ENCODE peak calls at places on chromosomes 7 and 10, in ten cellular contexts. V, Y, L, K, D, S, W, X, G and F are unnamed samples.
A peak's percentile ranks its signal among the peaks of the same experiment; 100 is the strongest.

GRCh38 chr7:30726296-30727006 is 25.5 kb upstream of the INMT start:
- DNase-seq in V (peak; percentile 46), Y (no peak), L (no peak), K (no peak), D (no peak), S (no peak), W (no peak), X (peak; percentile 53), G (no peak), F (no peak)

GRCh38 chr7:33243319-33243881 is 114.0 kb downstream of the BBS9 start:
- DNase-seq in V (no peak), Y (peak; percentile 51), L (no peak), K (peak; percentile 55), D (peak; percentile 84), S (peak; percentile 42), W (peak; percentile 63), X (no peak), G (no peak), F (no peak)

GRCh38 chr10:28853195-28853594 is 175.9 kb downstream of the BAMBI start:
- DNase-seq in V (no peak), Y (peak; percentile 53), L (no peak), K (no peak), D (no peak), S (no peak), W (no peak), X (no peak), G (no peak), F (no peak)

GRCh38 chr7:40836218-40836617 is 701.4 kb downstream of the SUGCT start:
- DNase-seq in V (no peak), Y (no peak), L (no peak), K (no peak), D (no peak), S (no peak), W (peak; percentile 51), X (no peak), G (no peak), F (no peak)

GRCh38 chr7:149125189-149125863 is 798 bp downstream of the ZNF425 start:
- DNase-seq in V (peak; percentile 11), Y (peak; percentile 13), L (peak; percentile 73), K (no peak), D (peak; percentile 38), S (peak; percentile 26), W (no peak), X (no peak), G (no peak), F (no peak)

GRCh38 chr10:121216721-121217181 is 365.6 kb downstream of the WDR11 start:
- DNase-seq in V (no peak), Y (no peak), L (peak; percentile 79), K (no peak), D (no peak), S (no peak), W (no peak), X (no peak), G (peak; percentile 66), F (no peak)

GRCh38 chr7:13989138-13989943 is at the start of gene ETV1:
- DNase-seq in V (no peak), Y (peak; percentile 73), L (peak; percentile 79), K (peak; percentile 78), D (peak; percentile 92), S (no peak), W (peak; percentile 65), X (no peak), G (peak; percentile 62), F (peak; percentile 85)

GRCh38 chr7:151665363-151665762 is 145.7 kb upstream of the RHEB start:
- DNase-seq in V (no peak), Y (peak; percentile 92), L (peak; percentile 88), K (peak; percentile 50), D (peak; percentile 45), S (no peak), W (no peak), X (no peak), G (no peak), F (no peak)

GRCh38 chr7:97480700-97481410 is 251.0 kb upstream of the TAC1 start:
- DNase-seq in V (no peak), Y (no peak), L (no peak), K (peak; percentile 19), D (no peak), S (no peak), W (no peak), X (no peak), G (no peak), F (peak; percentile 50)

GRCh38 chr7:97479740-97480290 is 252.1 kb upstream of the TAC1 start:
- DNase-seq in V (no peak), Y (no peak), L (no peak), K (no peak), D (no peak), S (no peak), W (no peak), X (no peak), G (no peak), F (peak; percentile 11)
- H3K4me1 ChIP-seq in V (no peaks in the 10 kb centered on the region), Y (no peaks in the 10 kb centered on the region), L (no peaks in the 10 kb centered on the region), K (no peaks in the 10 kb centered on the region), D (no peaks in the 10 kb centered on the region), S (no peaks in the 10 kb centered on the region), W (no peaks in the 10 kb centered on the region), X (no peaks in the 10 kb centered on the region), G (no peaks in the 10 kb centered on the region), F (peaks cover 15% of the 10 kb centered on the region)

DNA sequence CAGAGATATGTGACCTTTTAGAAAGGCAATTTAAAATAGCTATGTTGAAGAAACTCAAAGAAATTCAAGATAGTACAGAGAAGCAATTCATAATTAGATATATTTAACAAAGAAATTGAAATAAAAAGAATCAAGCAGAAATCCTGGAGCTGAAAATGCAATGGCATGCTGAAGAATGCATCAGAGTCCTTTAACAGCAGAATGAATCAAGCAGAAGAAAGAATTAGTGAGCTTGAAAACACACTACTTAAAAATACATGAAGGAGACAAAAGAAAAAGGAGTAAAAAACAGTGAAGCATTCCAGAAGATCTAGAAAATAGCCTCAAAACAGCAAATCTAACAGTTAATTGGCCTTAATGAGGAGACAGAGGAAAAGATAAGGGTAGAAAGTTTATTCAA is 20.0 kb downstream of the ZPBP start:
- DNase-seq in V (no peak), Y (no peak), L (no peak), K (no peak), D (no peak), S (no peak), W (no peak), X (no peak), G (no peak), F (no peak)
- H3K9me3 ChIP-seq in V (no peaks in the 10 kb centered on the region), Y (no peaks in the 10 kb centered on the region), L (no peaks in the 10 kb centered on the region), K (no peaks in the 10 kb centered on the region), D (peaks cover 21% of the 10 kb centered on the region), S (no peaks in the 10 kb centered on the region), W (no peaks in the 10 kb centered on the region), X (no peaks in the 10 kb centered on the region), G (peaks cover 15% of the 10 kb centered on the region), F (no peaks in the 10 kb centered on the region)

GRCh38 chr7:128909605-128910568 is 622 bp downstream of the KCP start:
- DNase-seq in V (no peak), Y (peak; percentile 42), L (peak; percentile 74), K (peak; percentile 63), D (peak; percentile 60), S (no peak), W (no peak), X (no peak), G (no peak), F (peak; percentile 83)

GRCh38 chr7:128912281-128912680 is 1.8 kb upstream of the KCP start:
- DNase-seq in V (no peak), Y (no peak), L (peak; percentile 40), K (no peak), D (no peak), S (no peak), W (no peak), X (no peak), G (no peak), F (no peak)

GRCh38 chr7:128908750-128909385 is 1.6 kb downstream of the KCP start:
- DNase-seq in V (no peak), Y (no peak), L (peak; percentile 44), K (no peak), D (no peak), S (no peak), W (no peak), X (no peak), G (no peak), F (no peak)

GRCh38 chr7:128911441-128912031 is 1.0 kb upstream of the KCP start:
- DNase-seq in V (no peak), Y (no peak), L (peak; percentile 67), K (peak; percentile 60), D (no peak), S (no peak), W (no peak), X (no peak), G (no peak), F (peak; percentile 64)

DNA sequence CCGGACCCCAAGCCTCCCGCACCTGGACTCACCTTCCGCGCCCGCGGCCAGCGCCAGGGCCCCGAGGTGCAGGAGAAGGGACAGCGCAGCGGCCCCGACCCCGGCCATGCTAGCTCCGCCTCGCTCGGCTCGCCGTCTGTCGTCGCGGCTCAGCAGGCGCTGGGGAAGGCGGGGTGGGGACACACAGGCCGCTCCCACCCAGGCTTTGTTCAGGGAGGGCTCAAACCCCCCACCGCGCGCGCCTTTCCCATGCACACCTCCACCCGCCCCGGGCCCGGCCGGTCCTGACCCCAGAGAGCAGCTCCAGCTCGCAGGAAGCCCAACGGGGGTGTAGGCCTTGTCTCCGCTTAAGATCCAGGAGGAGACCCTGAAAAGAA is at the start of gene KCP:
- DNase-seq in V (no peak), Y (no peak), L (peak; percentile 56), K (no peak), D (no peak), S (no peak), W (no peak), X (no peak), G (no peak), F (no peak)
- H3K4me3 ChIP-seq in V (no peak within 1 kb of the TSS), Y (peak within 1 kb of the TSS; percentile 18), L (peak within 1 kb of the TSS; percentile 6), K (peak within 1 kb of the TSS; percentile 34), D (peak within 1 kb of the TSS; percentile 42), S (no peak within 1 kb of the TSS), W (no peak within 1 kb of the TSS), X (no peak within 1 kb of the TSS), G (peak within 1 kb of the TSS; percentile 32), F (peak within 1 kb of the TSS; percentile 64)

GRCh38 chr10:33273295-33274002 is 61.0 kb downstream of the NRP1 start:
- DNase-seq in V (no peak), Y (peak; percentile 96), L (peak; percentile 94), K (peak; percentile 42), D (peak; percentile 96), S (no peak), W (peak; percentile 100), X (no peak), G (peak; percentile 92), F (peak; percentile 74)

GRCh38 chr10:33276282-33276923 is 58.1 kb downstream of the NRP1 start:
- DNase-seq in V (no peak), Y (no peak), L (no peak), K (no peak), D (no peak), S (no peak), W (peak; percentile 64), X (no peak), G (no peak), F (no peak)

GRCh38 chr10:33274096-33274785 is 60.2 kb downstream of the NRP1 start:
- DNase-seq in V (no peak), Y (peak; percentile 88), L (no peak), K (no peak), D (no peak), S (no peak), W (peak; percentile 77), X (no peak), G (no peak), F (no peak)

GRCh38 chr10:33270971-33271370 is 63.5 kb downstream of the NRP1 start:
- DNase-seq in V (no peak), Y (no peak), L (no peak), K (no peak), D (no peak), S (no peak), W (no peak), X (no peak), G (no peak), F (no peak)

DNA sequence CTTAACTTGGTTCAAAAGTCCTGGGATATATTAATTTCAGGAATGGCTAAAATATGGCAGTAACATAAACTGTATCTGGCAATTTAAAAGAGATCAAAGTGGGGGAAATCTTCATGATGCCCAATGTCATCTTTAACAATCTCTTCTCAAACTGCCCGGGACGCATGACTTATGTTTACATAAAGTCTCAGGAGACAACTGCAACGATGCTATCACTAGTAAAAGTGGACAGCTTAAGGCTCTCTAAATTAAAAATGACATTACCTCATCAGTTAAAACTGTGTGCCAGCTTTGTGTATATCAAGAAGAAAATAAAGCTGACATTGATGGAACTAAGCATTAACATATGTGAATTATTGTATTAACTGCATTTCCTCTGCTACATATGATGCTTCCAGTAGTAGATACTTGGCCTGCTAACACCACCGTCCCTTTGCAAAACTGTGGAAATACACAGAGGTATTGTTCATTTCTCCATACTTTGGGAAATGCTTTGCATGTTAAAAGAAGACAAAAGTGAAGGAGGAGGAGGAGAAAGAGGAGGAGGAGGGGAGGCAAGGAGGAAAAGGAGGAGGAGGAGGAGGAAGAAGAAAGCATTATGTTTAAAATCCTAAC is 62.4 kb downstream of the NRP1 start:
- DNase-seq in V (no peak), Y (peak; percentile 36), L (no peak), K (no peak), D (peak; percentile 67), S (no peak), W (peak; percentile 86), X (no peak), G (no peak), F (peak; percentile 28)
- H3K4me1 ChIP-seq in V (no peaks in the 10 kb centered on the region), Y (peaks cover 24% of the 10 kb centered on the region), L (no peaks in the 10 kb centered on the region), K (peaks cover 33% of the 10 kb centered on the region), D (peaks cover 45% of the 10 kb centered on the region), S (no peaks in the 10 kb centered on the region), W (peaks cover 56% of the 10 kb centered on the region), X (no peaks in the 10 kb centered on the region), G (peaks cover 39% of the 10 kb centered on the region), F (peaks cover 32% of the 10 kb centered on the region)